ENCODE peak calls at places on chromosomes 4 and X, in five cellular contexts. K, Z, E, F and V are unnamed samples.
A peak's percentile ranks its signal among the peaks of the same experiment; 100 is the strongest.

GRCh38 chrX:95754411-95754810 is 930.2 kb upstream of the DIAPH2 start:
- DNase-seq in K (no peak), Z (no peak), E (no peak), F (no peak), V (no peak)

GRCh38 chr4:64718091-64718490 is 308.8 kb upstream of the TECRL start:
- DNase-seq in K (no peak), Z (no peak), E (no peak), F (no peak), V (no peak)

GRCh38 chr4:99844048-99844447 is 27.4 kb downstream of the DAPP1 start:
- DNase-seq in K (no peak), Z (no peak), E (no peak), F (no peak), V (no peak)

GRCh38 chr4:76127754-76128153 is 20.4 kb downstream of the NUP54 start:
- DNase-seq in K (no peak), Z (no peak), E (no peak), F (no peak), V (no peak)

GRCh38 chr4:621296-622070 is 3.9 kb upstream of the PDE6B start:
- DNase-seq in K (no peak), Z (no peak), E (no peak), F (no peak), V (no peak)

GRCh38 chr4:17619416-17620105 is 5.1 kb downstream of the MED28 start:
- DNase-seq in K (no peak), Z (peak; percentile 87), E (no peak), F (no peak), V (no peak)

GRCh38 chr4:76214269-76214628 is 625 bp upstream of the SCARB2 start:
- DNase-seq in K (no peak), Z (no peak), E (no peak), F (no peak), V (no peak)

GRCh38 chr4:21593268-21594002 is 355.1 kb downstream of the KCNIP4 start:
- DNase-seq in K (no peak), Z (no peak), E (no peak), F (no peak), V (no peak)

GRCh38 chr4:171621646-171622045 is 191.6 kb upstream of the GALNTL6 start:
- DNase-seq in K (no peak), Z (no peak), E (no peak), F (no peak), V (no peak)

GRCh38 chr4:143336828-143337599 is at the start of gene GAB1:
- DNase-seq in K (no peak), Z (peak; percentile 80), E (peak; percentile 77), F (peak; percentile 47), V (peak; percentile 48)

GRCh38 chr4:1721003-1721665 is at the start of the genes TACC3 and TMEM129:
- DNase-seq in K (peak; percentile 96), Z (peak; percentile 87), E (peak; percentile 95), F (peak; percentile 98), V (peak; percentile 97)

GRCh38 chr4:1721666-1722550 is 587 bp downstream of the TACC3 start:
- DNase-seq in K (no peak), Z (no peak), E (no peak), F (no peak), V (no peak)

GRCh38 chr4:1722551-1723071 is 1.3 kb downstream of the TACC3 start:
- DNase-seq in K (no peak), Z (no peak), E (no peak), F (no peak), V (no peak)

GRCh38 chr4:1718095-1718850 is 2.9 kb downstream of the TMEM129 start:
- DNase-seq in K (no peak), Z (no peak), E (peak; percentile 82), F (no peak), V (no peak)

GRCh38 chr4:1720163-1720983 is 750 bp downstream of the TMEM129 start:
- DNase-seq in K (no peak), Z (peak; percentile 28), E (peak; percentile 58), F (no peak), V (no peak)
- TF ChIP-seq POLR2A in K (no peak), Z (no peak), E (no peak), F (no peak), V (no peak)

GRCh38 chrX:119735467-119735866 is 22.9 kb upstream of the SOWAHD start:
- DNase-seq in K (no peak), Z (no peak), E (no peak), F (no peak), V (no peak)
- TF ChIP-seq POLR2A in K (no peak), Z (no peak), E (no peak), F (no peak), V (no peak)

DNA sequence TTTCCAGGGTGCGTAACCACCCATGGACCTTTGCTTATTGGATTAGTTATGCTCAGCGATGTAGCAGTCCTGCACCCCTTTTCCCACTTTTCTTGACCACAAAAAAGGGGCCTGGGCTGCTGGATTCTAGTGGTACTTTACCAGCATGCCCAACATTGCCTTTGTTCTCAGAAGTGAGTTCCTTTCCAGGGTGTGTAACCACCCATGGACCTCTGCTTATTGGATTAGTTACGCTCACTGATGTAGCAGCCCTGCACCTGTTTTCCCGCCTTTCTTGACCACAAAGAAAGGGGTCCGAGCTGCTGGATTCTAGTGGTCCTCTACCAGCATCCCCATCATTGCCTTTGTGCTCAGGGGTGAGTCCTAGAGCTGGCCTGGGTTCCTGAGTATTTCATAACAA is 138.2 kb downstream of the COX18 start:
- DNase-seq in K (no peak), Z (no peak), E (no peak), F (no peak), V (no peak)
- TF ChIP-seq POLR2A in K (no peak), Z (no peak), E (no peak), F (no peak), V (no peak)

GRCh38 chr4:36325499-36325898 is 44.1 kb downstream of the DTHD1 start:
- DNase-seq in K (no peak), Z (no peak), E (no peak), F (no peak), V (no peak)

GRCh38 chr4:36323801-36324419 is 42.5 kb downstream of the DTHD1 start:
- DNase-seq in K (no peak), Z (no peak), E (no peak), F (no peak), V (no peak)

GRCh38 chr4:36321176-36321575 is 39.8 kb downstream of the DTHD1 start:
- DNase-seq in K (no peak), Z (no peak), E (no peak), F (no peak), V (no peak)

GRCh38 chr4:36324808-36325207 is 43.4 kb downstream of the DTHD1 start:
- DNase-seq in K (no peak), Z (no peak), E (no peak), F (no peak), V (no peak)

DNA sequence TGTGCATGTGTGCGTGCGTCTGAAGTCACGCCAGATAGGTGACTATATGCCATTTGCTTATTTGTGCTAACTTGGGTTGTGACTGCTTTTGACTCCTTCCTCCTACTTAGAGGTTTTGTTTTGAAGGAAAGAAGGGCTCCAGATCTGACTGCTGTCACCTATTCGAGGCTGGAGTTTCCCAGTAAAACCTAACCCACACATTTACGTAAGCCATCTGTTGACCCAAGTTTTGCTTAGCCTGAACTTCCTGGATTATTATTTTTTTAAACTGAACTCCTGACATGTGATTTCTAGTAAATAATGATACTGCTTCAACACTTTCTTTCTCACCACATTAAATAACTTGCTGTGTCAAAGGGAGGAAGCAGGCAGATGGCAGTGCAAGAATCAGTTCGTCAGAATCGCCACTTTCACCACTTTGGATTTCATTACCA is 41.5 kb downstream of the DTHD1 start:
- DNase-seq in K (no peak), Z (no peak), E (no peak), F (no peak), V (no peak)
- TF ChIP-seq POLR2A in K (no peak), Z (no peak), E (no peak), F (no peak), V (peak; percentile 46)

GRCh38 chr4:176191974-176192373 is 3.4 kb downstream of the SPATA4 start:
- DNase-seq in K (no peak), Z (peak; percentile 43), E (no peak), F (no peak), V (no peak)

GRCh38 chr4:176198316-176198903 is 3.0 kb upstream of the SPATA4 start:
- DNase-seq in K (no peak), Z (no peak), E (peak; percentile 70), F (no peak), V (no peak)

GRCh38 chr4:176193898-176194297 is 1.5 kb downstream of the SPATA4 start:
- DNase-seq in K (peak; percentile 29), Z (peak; percentile 94), E (no peak), F (no peak), V (no peak)

GRCh38 chr4:176193126-176193525 is 2.3 kb downstream of the SPATA4 start:
- DNase-seq in K (no peak), Z (peak; percentile 65), E (no peak), F (no peak), V (no peak)

DNA sequence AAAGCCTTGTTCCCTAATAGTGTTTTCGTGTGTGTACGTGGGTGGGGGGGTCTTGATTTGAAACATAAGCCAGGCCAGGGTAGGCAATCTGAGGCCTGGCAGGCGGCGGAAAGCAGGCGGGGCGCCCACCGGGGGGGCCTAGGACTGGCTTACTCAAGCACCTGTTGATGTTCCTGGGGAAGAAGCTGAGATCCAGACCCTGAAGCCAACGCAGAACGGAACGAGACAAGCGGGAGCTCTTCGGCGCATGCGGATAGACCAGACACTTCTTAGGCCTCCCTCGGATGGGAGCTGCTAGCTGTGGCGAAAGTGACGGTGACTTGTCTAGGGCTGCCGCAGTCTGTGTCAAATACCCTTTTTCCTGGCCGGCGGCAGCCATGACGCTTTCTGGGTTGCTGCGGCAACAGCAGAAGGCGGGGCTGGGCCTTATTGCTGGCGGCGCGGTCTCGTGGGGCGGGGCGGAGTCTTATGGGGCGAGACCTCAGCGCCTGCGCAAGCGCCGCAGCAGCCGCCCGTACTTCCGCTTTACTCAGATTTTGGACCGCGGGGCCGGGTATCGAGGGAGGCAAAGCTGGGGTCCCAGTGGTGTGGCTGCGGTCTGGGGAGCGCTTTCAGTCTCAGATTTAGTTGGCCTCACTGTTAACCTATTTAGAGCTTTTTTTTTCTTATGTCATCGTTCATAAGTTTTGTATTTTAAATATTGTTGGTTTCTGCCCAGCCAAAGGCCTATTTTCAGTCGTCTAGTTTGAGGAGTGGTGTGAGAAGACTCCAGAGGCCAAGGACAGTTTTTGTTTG is at the start of gene SPATA4:
- DNase-seq in K (peak; percentile 73), Z (peak; percentile 89), E (peak; percentile 95), F (peak; percentile 86), V (peak; percentile 81)
- TF ChIP-seq POLR2A in K (peak; percentile 41), Z (peak; percentile 81), E (no peak), F (no peak), V (no peak)

GRCh38 chrX:153514259-153514658 is 3.2 kb upstream of the ATP2B3 start:
- DNase-seq in K (no peak), Z (no peak), E (no peak), F (no peak), V (no peak)
- TF ChIP-seq POLR2A in K (no peak), Z (no peak), E (no peak), F (no peak), V (no peak)

DNA sequence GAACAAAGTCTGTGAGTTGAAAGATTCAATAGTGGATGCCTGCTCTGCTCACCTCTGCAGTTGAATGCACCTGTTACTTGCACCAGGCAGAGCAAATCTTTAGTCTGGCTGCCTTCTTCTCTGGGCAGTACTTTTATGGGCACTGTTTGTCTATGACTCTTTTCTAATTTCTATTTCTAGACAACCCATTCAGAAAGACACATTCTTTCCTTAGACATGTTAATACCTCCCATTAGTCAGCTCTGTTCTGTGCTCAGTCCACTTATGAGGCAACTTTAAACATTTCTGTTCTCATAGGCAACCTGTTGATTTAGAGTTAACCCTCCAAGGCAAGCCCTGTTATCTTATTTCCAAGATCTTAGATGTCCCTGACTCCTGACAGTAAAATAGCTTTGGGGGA is 108.9 kb downstream of the SYNPO2 start:
- DNase-seq in K (no peak), Z (peak; percentile 78), E (no peak), F (no peak), V (no peak)
- TF ChIP-seq POLR2A in K (no peak), Z (no peak), E (no peak), F (no peak), V (no peak)